ENCODE peak calls at places on chromosomes 7 and 10, in four cellular contexts. B, L, D and G are unnamed samples.
A peak's percentile ranks its signal among the peaks of the same experiment; 100 is the strongest.

GRCh38 chr10:100744980-100745881 is at the start of gene PAX2:
- DNase-seq in B (no peak), L (no peak), D (peak; percentile 80), G (peak; percentile 37)

GRCh38 chr7:80047856-80048459 is 86.7 kb upstream of the GNAI1 start:
- DNase-seq in B (peak; percentile 34), L (no peak), D (no peak), G (no peak)

GRCh38 chr10:12508165-12508564 is 158.8 kb downstream of the CAMK1D start:
- DNase-seq in B (no peak), L (no peak), D (no peak), G (no peak)

GRCh38 chr7:45157653-45158401 is at the start of gene RAMP3:
- DNase-seq in B (no peak), L (no peak), D (no peak), G (no peak)

GRCh38 chr10:103618575-103619423 is 125.3 kb downstream of the NEURL1 start:
- DNase-seq in B (no peak), L (no peak), D (no peak), G (peak; percentile 75)

GRCh38 chr7:74066626-74067025 is 17.0 kb upstream of the LIMK1 start:
- DNase-seq in B (no peak), L (no peak), D (no peak), G (peak; percentile 4)

GRCh38 chr7:27066148-27066547 is 29.7 kb downstream of the HOXA1 start:
- DNase-seq in B (peak; percentile 28), L (no peak), D (no peak), G (no peak)

GRCh38 chr10:12129222-12130111 is at the start of gene SEC61A2:
- DNase-seq in B (peak; percentile 84), L (peak; percentile 53), D (peak; percentile 56), G (peak; percentile 95)

GRCh38 chr7:98112077-98112476 is 5.4 kb downstream of the LMTK2 start:
- DNase-seq in B (no peak), L (no peak), D (no peak), G (no peak)

GRCh38 chr10:61192042-61192441 is 248.1 kb upstream of the RHOBTB1 start:
- DNase-seq in B (no peak), L (no peak), D (no peak), G (no peak)

GRCh38 chr10:61187601-61188000 is 243.6 kb upstream of the RHOBTB1 start:
- DNase-seq in B (no peak), L (no peak), D (no peak), G (no peak)

GRCh38 chr10:61186408-61186807 is 242.4 kb upstream of the RHOBTB1 start:
- DNase-seq in B (no peak), L (no peak), D (no peak), G (no peak)

GRCh38 chr10:61188691-61189090 is 244.7 kb upstream of the RHOBTB1 start:
- DNase-seq in B (no peak), L (no peak), D (no peak), G (no peak)

GRCh38 chr10:61189912-61190311 is 245.9 kb upstream of the RHOBTB1 start:
- DNase-seq in B (no peak), L (no peak), D (no peak), G (no peak)
- TF ChIP-seq CHD1 in B (no peak), L (no peak), D (no peak), G (no peak)

DNA sequence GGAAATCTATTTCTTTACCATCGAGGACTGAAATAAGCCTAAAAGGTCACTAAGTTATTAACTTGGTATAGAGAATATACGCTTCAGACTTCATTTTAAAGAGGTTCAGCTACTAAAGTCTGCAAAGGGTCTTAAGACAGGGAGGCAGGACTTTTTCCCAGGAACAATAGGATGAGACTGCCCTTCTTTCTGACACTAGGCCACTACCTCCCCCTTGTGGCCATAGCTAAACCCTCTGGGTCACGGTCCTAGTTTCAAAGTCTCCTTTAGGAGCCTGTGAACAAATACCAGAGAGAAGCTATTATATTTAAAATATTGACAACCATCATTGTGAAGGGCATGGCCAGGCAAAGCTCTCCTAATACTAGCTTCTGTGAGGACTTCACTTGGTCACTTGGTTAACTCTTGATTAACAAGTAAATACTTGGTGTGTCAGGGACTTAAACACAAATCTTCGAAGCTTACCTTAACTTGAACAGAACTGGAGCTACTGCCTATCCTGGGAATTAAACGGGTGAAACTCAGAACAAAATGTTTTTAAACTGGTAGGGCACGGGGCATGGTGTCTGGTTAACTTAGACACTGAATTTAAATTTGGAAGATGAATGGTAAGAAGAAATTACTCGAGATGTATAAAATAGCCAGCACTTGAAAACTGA is 75.6 kb downstream of the CCDC6 start:
- DNase-seq in B (peak; percentile 56), L (no peak), D (peak; percentile 29), G (peak; percentile 70)
- TF ChIP-seq CHD1 in B (no peak), L (no peak), D (no peak), G (no peak)

DNA sequence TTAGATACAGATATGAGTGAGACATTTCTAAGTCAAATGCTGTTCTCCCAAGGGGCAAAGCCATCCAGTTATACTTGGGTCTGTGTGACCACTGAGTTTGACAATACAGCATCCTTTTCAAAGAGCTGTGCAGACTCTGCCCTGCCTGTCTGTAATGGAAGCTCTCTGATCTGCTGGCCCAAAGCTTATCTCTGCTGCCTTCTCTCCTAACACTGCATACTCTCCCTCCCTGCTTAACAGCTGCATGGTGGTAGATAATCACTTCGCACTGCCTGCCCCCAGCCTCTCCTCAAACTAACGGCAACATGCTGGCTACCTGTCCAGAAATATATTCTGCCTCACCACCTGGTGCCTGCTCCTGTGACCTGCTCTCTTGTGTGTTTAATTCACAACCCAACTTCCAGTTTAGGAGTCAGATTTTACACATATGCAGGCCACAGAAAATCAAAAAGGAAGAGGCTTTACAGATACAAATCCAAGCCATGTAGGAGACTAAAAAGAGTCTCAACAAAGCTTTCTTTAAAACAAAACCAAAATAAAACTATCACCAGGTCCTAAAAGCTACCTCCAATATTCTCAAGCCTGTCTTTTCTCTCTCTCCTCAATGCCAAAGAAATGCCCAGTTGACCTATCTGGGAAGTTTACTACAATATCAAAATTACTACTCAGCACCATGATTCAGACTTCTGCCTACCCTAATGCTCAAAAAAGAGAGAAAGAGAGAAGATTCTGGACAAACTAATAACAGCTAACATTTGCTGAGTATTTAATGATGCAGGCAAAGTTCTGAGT is 145.6 kb downstream of the RELN start:
- DNase-seq in B (no peak), L (no peak), D (no peak), G (peak; percentile 76)
- TF ChIP-seq CHD1 in B (no peak), L (no peak), D (no peak), G (no peak)

DNA sequence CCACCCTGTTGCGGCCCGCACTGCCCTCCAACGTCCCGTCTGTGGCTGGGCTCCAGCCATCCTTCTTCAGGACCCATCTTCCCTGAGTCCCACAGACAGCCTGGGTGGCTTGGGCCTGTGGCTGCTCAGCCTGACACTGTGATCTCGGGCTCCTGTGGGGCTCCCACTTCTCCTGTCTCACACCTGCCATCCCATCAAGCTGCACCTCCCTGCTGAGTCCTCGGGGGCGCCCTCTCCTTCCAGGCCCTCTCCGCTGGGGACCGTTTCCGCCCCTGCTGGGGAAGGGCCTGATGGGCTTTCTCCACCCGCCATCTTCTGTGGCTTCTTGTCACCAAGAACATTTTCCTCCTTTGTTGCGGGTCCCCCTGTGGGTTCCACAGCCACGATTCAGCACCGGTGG is 173.8 kb upstream of the PPP2R2D start:
- DNase-seq in B (no peak), L (no peak), D (no peak), G (peak; percentile 11)
- TF ChIP-seq CHD1 in B (no peak), L (no peak), D (no peak), G (no peak)

GRCh38 chr10:78927257-78927995 is 141.3 kb upstream of the ZMIZ1 start:
- DNase-seq in B (no peak), L (no peak), D (no peak), G (no peak)

GRCh38 chr10:78925275-78925674 is 143.5 kb upstream of the ZMIZ1 start:
- DNase-seq in B (no peak), L (no peak), D (no peak), G (no peak)

GRCh38 chr10:78924319-78925003 is 144.3 kb upstream of the ZMIZ1 start:
- DNase-seq in B (no peak), L (no peak), D (no peak), G (no peak)

GRCh38 chr10:78923644-78924318 is 145.0 kb upstream of the ZMIZ1 start:
- DNase-seq in B (no peak), L (no peak), D (no peak), G (no peak)

DNA sequence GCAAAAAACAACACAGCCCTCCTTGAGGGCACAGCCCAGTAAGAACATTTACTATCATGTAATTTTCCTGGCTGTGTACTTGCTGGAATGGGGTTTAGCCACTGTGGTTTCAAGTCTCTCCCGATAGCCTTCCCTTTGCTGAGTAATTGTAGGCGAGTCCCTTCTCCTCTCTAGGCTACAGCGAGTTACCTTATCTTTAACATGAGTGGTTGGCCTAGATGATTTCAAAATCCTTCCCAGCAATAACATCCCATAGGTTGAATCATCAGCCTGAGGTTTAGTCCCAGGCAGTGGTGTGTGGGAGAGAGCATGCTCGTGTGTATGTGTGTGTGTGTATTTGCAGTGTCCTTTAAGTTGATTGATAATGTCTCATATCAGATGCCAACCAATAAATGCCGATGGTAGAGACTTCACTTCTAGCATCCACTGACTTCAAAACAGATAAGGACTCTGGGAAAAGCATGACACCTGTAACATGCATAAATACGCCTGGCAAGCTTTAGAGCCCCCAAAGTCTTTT is 142.9 kb upstream of the ZMIZ1 start:
- DNase-seq in B (peak; percentile 98), L (no peak), D (no peak), G (peak; percentile 59)
- TF ChIP-seq CHD1 in B (no peak), L (no peak), D (no peak), G (no peak)

DNA sequence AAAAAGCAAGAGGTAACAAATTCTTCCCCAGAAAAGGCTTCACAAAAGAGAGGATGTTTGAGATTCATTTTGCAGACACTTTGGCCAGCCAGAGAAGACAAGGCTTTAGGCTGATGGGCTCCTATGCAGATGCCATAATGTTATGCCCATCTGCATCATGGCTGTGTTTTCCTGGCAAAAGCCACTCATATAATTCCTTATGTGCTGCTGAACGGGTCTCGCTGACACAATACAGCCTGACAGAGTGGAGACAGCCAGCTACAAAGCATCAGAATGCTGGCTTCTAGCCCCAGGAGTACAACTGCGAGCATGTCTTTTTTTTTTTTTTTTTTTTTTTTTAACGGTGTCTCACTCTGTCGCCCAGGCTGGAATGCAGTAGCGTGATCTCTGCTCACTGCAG is 1157.4 kb upstream of the AUTS2 start:
- DNase-seq in B (no peak), L (no peak), D (no peak), G (no peak)
- TF ChIP-seq CHD1 in B (no peak), L (no peak), D (no peak), G (no peak)

GRCh38 chr10:64286533-64286932 is 765.3 kb downstream of the REEP3 start:
- DNase-seq in B (no peak), L (no peak), D (no peak), G (no peak)

GRCh38 chr10:64283621-64284020 is 762.4 kb downstream of the REEP3 start:
- DNase-seq in B (no peak), L (no peak), D (no peak), G (no peak)

DNA sequence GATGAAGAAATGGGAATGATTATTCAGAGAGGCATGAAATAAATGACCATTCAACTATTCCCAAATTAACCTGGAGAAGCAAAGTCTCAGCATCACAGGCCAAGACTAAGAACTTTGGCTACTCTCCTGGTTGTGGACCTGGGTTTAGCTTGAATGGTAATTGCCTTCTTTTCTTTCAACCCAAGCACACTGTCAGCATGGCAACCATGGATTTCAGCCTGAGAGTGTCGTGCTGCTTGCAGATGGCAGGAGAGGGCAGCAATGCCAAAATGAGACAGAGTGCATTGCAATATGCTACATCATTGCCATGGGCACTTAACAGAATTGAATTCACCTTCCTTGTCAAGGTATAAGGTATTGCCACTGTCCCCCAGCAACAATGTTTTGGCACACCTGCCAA is 767.2 kb downstream of the REEP3 start:
- DNase-seq in B (no peak), L (no peak), D (no peak), G (no peak)
- TF ChIP-seq CHD1 in B (no peak), L (no peak), D (no peak), G (no peak)